ENCODE peak calls at places on chromosomes 12 and 14, in six cellular contexts. H is transverse colon, D is right atrium auricular region, W is HCT116, C is HL-60, B is lung. L is an unnamed sample.

GRCh38 chr12:56991319-56991906 is 14.9 kb downstream of the ZBTB39 start:
- DNase-seq in H (peak), D (no peak), W (no peak), C (peak), B (peak), L (no peak)

GRCh38 chr12:12403264-12404248 is 46.7 kb downstream of the BORCS5 start:
- DNase-seq in H (peak), D (no peak), W (no peak), C (peak), B (no peak), L (no peak)

GRCh38 chr14:50542941-50543418 is 10.6 kb upstream of the MAP4K5 start:
- DNase-seq in H (peak), D (no peak), W (peak), C (peak), B (peak), L (no peak)

GRCh38 chr12:87836190-87836589 is 193.0 kb downstream of the C12orf50 start:
- DNase-seq in H (no peak), D (no peak), W (no peak), C (no peak), B (no peak), L (no peak)

GRCh38 chr12:121087467-121088207 is 45.0 kb upstream of the P2RX7 start:
- DNase-seq in H (no peak), D (no peak), W (no peak), C (no peak), B (no peak), L (no peak)

GRCh38 chr14:104110491-104111209 is 25.1 kb downstream of the ASPG start:
- DNase-seq in H (peak), D (no peak), W (no peak), C (no peak), B (no peak), L (no peak)

GRCh38 chr12:42504049-42504448 is 85.5 kb downstream of the PRICKLE1 start:
- DNase-seq in H (no peak), D (no peak), W (no peak), C (no peak), B (no peak), L (no peak)

GRCh38 chr14:72563676-72564075 is 330.2 kb downstream of the DPF3 start:
- DNase-seq in H (no peak), D (no peak), W (no peak), C (no peak), B (no peak), L (no peak)

GRCh38 chr14:94601961-94602391 is 10.2 kb upstream of the SERPINA3 start:
- DNase-seq in H (peak), D (peak), W (peak), C (no peak), B (peak), L (peak)

GRCh38 chr12:123390415-123391093 is 6.6 kb downstream of the KMT5A start:
- DNase-seq in H (no peak), D (no peak), W (no peak), C (peak), B (no peak), L (no peak)

GRCh38 chr12:123278150-123278627 is 6.5 kb upstream of the CDK2AP1 start:
- DNase-seq in H (no peak), D (no peak), W (no peak), C (no peak), B (no peak), L (no peak)

GRCh38 chr14:24885410-24885913 is 164.5 kb downstream of the STXBP6 start:
- DNase-seq in H (no peak), D (no peak), W (no peak), C (no peak), B (no peak), L (no peak)

GRCh38 chr14:71714225-71714624 is 218.0 kb upstream of the RGS6 start:
- DNase-seq in H (no peak), D (no peak), W (no peak), C (no peak), B (no peak), L (no peak)

GRCh38 chr12:75341873-75342272 is 7.4 kb downstream of the GLIPR1L1 start:
- DNase-seq in H (no peak), D (no peak), W (peak), C (no peak), B (no peak), L (no peak)

GRCh38 chr14:81137316-81137715 is 83.4 kb downstream of the GTF2A1 start:
- DNase-seq in H (no peak), D (no peak), W (no peak), C (no peak), B (no peak), L (peak)

GRCh38 chr14:91996951-91997371 is 42.9 kb downstream of the TRIP11 start:
- DNase-seq in H (no peak), D (no peak), W (peak), C (peak), B (no peak), L (peak)

GRCh38 chr12:111766608-111767361 is at the start of gene ALDH2:
- DNase-seq in H (peak), D (peak), W (peak), C (no peak), B (peak), L (no peak)

GRCh38 chr14:64598404-64598803 is 48.6 kb downstream of the PPP1R36 start:
- DNase-seq in H (no peak), D (no peak), W (no peak), C (no peak), B (no peak), L (no peak)

GRCh38 chr14:89212386-89213235 is 204.4 kb downstream of the FOXN3 start:
- DNase-seq in H (no peak), D (no peak), W (no peak), C (no peak), B (no peak), L (no peak)

GRCh38 chr14:22466520-22466919 is 122.5 kb downstream of the DAD1 start:
- DNase-seq in H (no peak), D (no peak), W (no peak), C (no peak), B (no peak), L (no peak)

GRCh38 chr12:115598827-115599226 is 678.7 kb downstream of the MED13L start:
- DNase-seq in H (peak), D (no peak), W (no peak), C (no peak), B (no peak), L (no peak)

GRCh38 chr12:132162508-132163031 is 18.3 kb downstream of the NOC4L start:
- DNase-seq in H (no peak), D (no peak), W (no peak), C (peak), B (no peak), L (no peak)

GRCh38 chr12:4274960-4275868 is 1.7 kb downstream of the CCND2 start:
- DNase-seq in H (no peak), D (no peak), W (no peak), C (no peak), B (no peak), L (no peak)

GRCh38 chr12:49295087-49296001 is at the start of gene PRPH:
- DNase-seq in H (no peak), D (no peak), W (no peak), C (no peak), B (no peak), L (no peak)

GRCh38 chr12:116673713-116674112 is 64.2 kb downstream of the SPRING1 start:
- DNase-seq in H (no peak), D (no peak), W (peak), C (no peak), B (no peak), L (no peak)

GRCh38 chr12:132610051-132610759 is at the start of gene LRCOL1:
- DNase-seq in H (no peak), D (no peak), W (no peak), C (no peak), B (no peak), L (no peak)

GRCh38 chr12:132506730-132507538 is 17.0 kb downstream of the FBRSL1 start:
- DNase-seq in H (peak), D (peak), W (no peak), C (no peak), B (peak), L (no peak)

GRCh38 chr14:23465261-23465660 is 4.2 kb upstream of the NGDN start:
- DNase-seq in H (no peak), D (no peak), W (no peak), C (no peak), B (no peak), L (no peak)

DNA sequence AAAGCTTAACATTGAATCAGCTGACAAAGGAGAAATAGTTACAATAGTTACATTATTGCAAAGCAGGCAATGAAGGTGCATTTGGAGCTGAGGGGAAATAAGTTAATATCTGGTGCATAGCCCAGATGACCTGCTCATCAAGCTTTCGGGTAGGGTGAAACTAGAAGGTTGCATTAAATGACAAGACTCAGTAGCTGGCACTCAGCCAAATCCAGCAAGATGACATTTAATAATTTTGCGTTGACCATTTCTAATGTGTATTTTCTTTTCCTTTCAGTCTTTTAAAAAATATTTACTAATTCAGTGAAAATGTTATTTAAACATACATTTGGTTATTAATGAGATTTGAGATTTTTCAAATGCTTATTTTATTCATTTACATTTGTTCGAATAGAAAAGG is 188.6 kb downstream of the SLC5A8 start:
- DNase-seq in H (no peak), D (no peak), W (no peak), C (no peak), B (no peak), L (no peak)
- H3K27ac ChIP-seq in H (no peak), D (no peak), W (peak), C (no peak), B (no peak), L (peak)

DNA sequence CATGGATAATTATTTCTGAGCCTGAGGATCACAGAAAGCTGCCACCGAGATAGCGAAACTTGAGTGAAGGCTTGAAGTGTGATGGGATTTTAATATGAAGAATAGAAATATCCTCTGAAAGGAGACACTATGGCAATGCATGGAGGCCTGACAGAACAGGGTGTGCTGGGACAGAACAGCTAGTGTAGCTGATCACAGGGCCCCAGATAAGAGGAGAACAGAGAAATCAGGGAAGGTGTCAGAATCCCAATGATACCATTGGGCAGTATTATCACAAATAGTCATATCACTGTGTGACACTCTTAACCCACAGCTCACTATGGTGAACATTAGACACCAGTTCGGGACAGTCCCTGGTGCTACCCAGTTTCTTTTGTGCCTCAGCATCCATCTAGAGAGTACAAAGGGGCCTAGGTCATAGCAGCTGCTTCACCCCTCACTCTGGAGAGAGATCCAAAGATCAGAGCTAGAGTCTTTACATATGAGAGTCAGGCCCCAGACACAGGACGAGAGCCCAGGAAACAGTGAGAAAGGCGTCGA is 506 bp upstream of the OR10P1 start:
- DNase-seq in H (no peak), D (no peak), W (no peak), C (no peak), B (no peak), L (no peak)
- H3K27ac ChIP-seq in H (no peak), D (peak), W (no peak), C (peak), B (no peak), L (no peak)

GRCh38 chr12:17459214-17459613 is 630.8 kb downstream of the RERGL start:
- DNase-seq in H (no peak), D (no peak), W (no peak), C (no peak), B (no peak), L (no peak)

DNA sequence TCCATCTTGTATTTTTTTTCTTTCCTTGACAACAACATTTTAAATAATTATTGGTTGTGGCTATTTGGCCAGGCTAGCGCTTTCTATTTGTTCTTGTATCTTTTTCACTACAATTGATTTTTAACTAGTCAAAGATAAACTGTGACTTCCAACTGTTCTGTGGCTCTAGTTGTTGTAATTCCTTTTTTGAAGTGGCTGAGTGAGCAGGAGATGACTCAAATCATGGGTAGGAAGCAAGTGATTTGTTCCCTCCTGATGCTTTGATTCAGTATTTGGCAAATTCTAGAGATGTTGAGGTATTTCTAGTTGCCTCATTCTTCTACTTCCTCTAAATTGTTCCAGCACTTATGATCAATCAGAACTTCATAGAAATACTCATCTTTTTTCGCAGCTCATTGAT is 633.5 kb downstream of the RERGL start:
- DNase-seq in H (no peak), D (no peak), W (no peak), C (no peak), B (no peak), L (no peak)
- H3K27ac ChIP-seq in H (no peak), D (no peak), W (no peak), C (no peak), B (no peak), L (no peak)

GRCh38 chr12:23585156-23585781 is 364.2 kb downstream of the SOX5 start:
- DNase-seq in H (no peak), D (no peak), W (no peak), C (no peak), B (no peak), L (no peak)
- H3K27ac ChIP-seq in H (no peak), D (no peak), W (no peak), C (no peak), B (no peak), L (no peak)

GRCh38 chr12:27456618-27457017 is 10.1 kb downstream of the SMCO2 start:
- DNase-seq in H (no peak), D (no peak), W (no peak), C (no peak), B (no peak), L (no peak)

GRCh38 chr12:27460471-27460978 is 14.0 kb downstream of the SMCO2 start:
- DNase-seq in H (peak), D (no peak), W (no peak), C (no peak), B (no peak), L (peak)

GRCh38 chr12:27451416-27451815 is 4.9 kb downstream of the SMCO2 start:
- DNase-seq in H (no peak), D (no peak), W (no peak), C (no peak), B (no peak), L (no peak)

GRCh38 chr12:27453462-27453861 is 6.9 kb downstream of the SMCO2 start:
- DNase-seq in H (no peak), D (no peak), W (no peak), C (no peak), B (no peak), L (no peak)

GRCh38 chr12:27455589-27455988 is 9.1 kb downstream of the SMCO2 start:
- DNase-seq in H (no peak), D (no peak), W (no peak), C (no peak), B (no peak), L (no peak)
- H3K27ac ChIP-seq in H (no peak), D (no peak), W (no peak), C (no peak), B (no peak), L (no peak)